ENCODE peak calls at places on chromosomes 12 and 14, in four cellular contexts. C is AG04449, H is neural crest cell, D is astrocyte of the spinal cord. S is an unnamed sample.

GRCh38 chr12:50398931-50399330 is 1.8 kb upstream of the LARP4 start:
- DNase-seq in C (no peak), D (no peak), H (no peak), S (no peak)

GRCh38 chr12:111446044-111446581 is 40.4 kb downstream of the SH2B3 start:
- DNase-seq in C (no peak), H (no peak), D (no peak), S (no peak)

GRCh38 chr14:81310606-81311005 is 89.5 kb downstream of the STON2 start:
- DNase-seq in H (no peak), C (no peak), D (no peak), S (no peak)

GRCh38 chr14:98960617-98961013 is 311.4 kb downstream of the BCL11B start:
- DNase-seq in D (no peak), H (no peak), C (no peak), S (no peak)

GRCh38 chr12:38142974-38143373 is 173.6 kb upstream of the ALG10B start:
- DNase-seq in C (no peak), D (no peak), H (no peak), S (no peak)

GRCh38 chr12:116133149-116133548 is 144.3 kb downstream of the MED13L start:
- DNase-seq in H (no peak), C (no peak), D (no peak), S (no peak)

GRCh38 chr14:64841121-64841611 is 38.5 kb downstream of the SPTB start:
- DNase-seq in C (peak), D (peak), H (no peak), S (no peak)

GRCh38 chr12:4858385-4858784 is 51.3 kb upstream of the KCNA1 start:
- DNase-seq in H (peak), C (no peak), D (no peak), S (peak)

GRCh38 chr12:69101505-69101904 is 137.9 kb upstream of the CPSF6 start:
- DNase-seq in H (no peak), C (no peak), D (peak), S (no peak)

GRCh38 chr14:81990312-81990761 is 456.7 kb upstream of the SEL1L start:
- DNase-seq in C (no peak), D (peak), H (peak), S (peak)

GRCh38 chr12:12870454-12870853 is 20.9 kb upstream of the GPRC5A start:
- DNase-seq in C (peak), D (peak), H (no peak), S (no peak)

GRCh38 chr14:21072102-21072501 is 2.0 kb downstream of the ARHGEF40 start:
- DNase-seq in D (peak), C (no peak), H (no peak), S (peak)

GRCh38 chr12:12095016-12095415 is 24.3 kb downstream of the BCL2L14 start:
- DNase-seq in C (no peak), H (no peak), D (no peak), S (no peak)

GRCh38 chr12:110600254-110600653 is 13.7 kb upstream of the TCTN1 start:
- DNase-seq in D (peak), H (no peak), C (no peak), S (peak)

GRCh38 chr14:60101801-60102200 is 10.1 kb downstream of the PCNX4 start:
- DNase-seq in C (no peak), H (no peak), D (no peak), S (no peak)

GRCh38 chr12:128829870-128830504 is 6.2 kb upstream of the SLC15A4 start:
- DNase-seq in D (no peak), C (no peak), H (no peak), S (peak)

GRCh38 chr12:47781479-47782371 is 8.7 kb downstream of the SLC48A1 start:
- DNase-seq in D (no peak), H (no peak), C (no peak), S (no peak)

GRCh38 chr12:5246196-5246595 is 185.7 kb upstream of the NTF3 start:
- DNase-seq in D (no peak), H (no peak), C (no peak), S (no peak)

GRCh38 chr14:68553326-68553725 is 239.5 kb downstream of the ZFP36L1 start:
- DNase-seq in H (no peak), C (no peak), D (no peak), S (no peak)

GRCh38 chr14:101082436-101083384 is 179.2 kb upstream of the RTL1 start:
- DNase-seq in H (no peak), D (no peak), C (no peak), S (no peak)

GRCh38 chr12:49138999-49139398 is 7.8 kb upstream of the TUBA1B start:
- DNase-seq in D (no peak), H (no peak), C (no peak), S (no peak)

GRCh38 chr12:14548609-14549008 is 19.1 kb downstream of the PLBD1 start:
- DNase-seq in D (no peak), H (no peak), C (no peak), S (no peak)

GRCh38 chr14:51855234-51855633 is 5.2 kb upstream of the GNG2 start:
- DNase-seq in C (no peak), H (no peak), D (no peak), S (no peak)

GRCh38 chr14:94517248-94517640 is 8.0 kb upstream of the SERPINA12 start:
- DNase-seq in D (no peak), H (no peak), C (no peak), S (no peak)

GRCh38 chr12:65825573-65826512 is 1.6 kb downstream of the HMGA2 start:
- DNase-seq in H (peak), C (no peak), D (no peak), S (peak)

GRCh38 chr12:115752151-115752550 is 525.3 kb downstream of the MED13L start:
- DNase-seq in D (peak), C (no peak), H (no peak), S (no peak)

GRCh38 chr14:74348241-74348734 is at the start of gene VRTN:
- DNase-seq in H (no peak), D (no peak), C (no peak), S (no peak)

GRCh38 chr14:23430733-23431105 is 4.7 kb downstream of the MYH7 start:
- DNase-seq in D (no peak), C (no peak), H (no peak), S (no peak)

GRCh38 chr12:103012884-103013283 is 55.4 kb downstream of the ASCL1 start:
- DNase-seq in C (no peak), D (no peak), H (peak), S (no peak)

GRCh38 chr12:21940972-21941521 is at the start of gene ABCC9:
- DNase-seq in H (peak), D (no peak), C (no peak), S (no peak)

GRCh38 chr12:107780298-107780697 is 5.8 kb downstream of the ASCL4 start:
- DNase-seq in H (no peak), D (no peak), C (no peak), S (no peak)

GRCh38 chr12:91043408-91043807 is 14.4 kb downstream of the KERA start:
- DNase-seq in H (no peak), D (no peak), C (no peak), S (no peak)

GRCh38 chr14:45492876-45493275 is 239.9 kb upstream of the MIS18BP1 start:
- DNase-seq in C (no peak), H (no peak), D (no peak), S (no peak)

GRCh38 chr12:10113085-10113484 is 14.3 kb upstream of the CLEC1A start:
- DNase-seq in H (no peak), D (peak), C (no peak), S (no peak)

GRCh38 chr12:124039276-124039675 is 66.3 kb downstream of the ZNF664 start:
- DNase-seq in H (no peak), C (no peak), D (peak), S (no peak)

GRCh38 chr12:125198647-125199046 is 133.4 kb downstream of the AACS start:
- DNase-seq in H (no peak), D (no peak), C (no peak), S (no peak)
- TF ChIP-seq CTCF in H (no peak), D (no peak), C (no peak), S (no peak)

GRCh38 chr12:51923506-51924365 is 16.4 kb downstream of the ACVRL1 start:
- DNase-seq in D (no peak), H (peak), C (no peak), S (peak)
- TF ChIP-seq CTCF in D (peak), H (peak), C (peak), S (peak)

GRCh38 chr12:64544371-64544770 is 65.9 kb upstream of the RASSF3 start:
- DNase-seq in C (no peak), H (no peak), D (no peak), S (no peak)

GRCh38 chr12:64549108-64549507 is 61.2 kb upstream of the RASSF3 start:
- DNase-seq in D (no peak), H (no peak), C (no peak), S (no peak)

GRCh38 chr12:64550758-64551157 is 59.5 kb upstream of the RASSF3 start:
- DNase-seq in C (no peak), H (no peak), D (no peak), S (no peak)

GRCh38 chr12:64544796-64545382 is 65.4 kb upstream of the RASSF3 start:
- DNase-seq in D (no peak), C (no peak), H (no peak), S (no peak)
- TF ChIP-seq CTCF in D (no peak), C (no peak), H (no peak), S (no peak)

DNA sequence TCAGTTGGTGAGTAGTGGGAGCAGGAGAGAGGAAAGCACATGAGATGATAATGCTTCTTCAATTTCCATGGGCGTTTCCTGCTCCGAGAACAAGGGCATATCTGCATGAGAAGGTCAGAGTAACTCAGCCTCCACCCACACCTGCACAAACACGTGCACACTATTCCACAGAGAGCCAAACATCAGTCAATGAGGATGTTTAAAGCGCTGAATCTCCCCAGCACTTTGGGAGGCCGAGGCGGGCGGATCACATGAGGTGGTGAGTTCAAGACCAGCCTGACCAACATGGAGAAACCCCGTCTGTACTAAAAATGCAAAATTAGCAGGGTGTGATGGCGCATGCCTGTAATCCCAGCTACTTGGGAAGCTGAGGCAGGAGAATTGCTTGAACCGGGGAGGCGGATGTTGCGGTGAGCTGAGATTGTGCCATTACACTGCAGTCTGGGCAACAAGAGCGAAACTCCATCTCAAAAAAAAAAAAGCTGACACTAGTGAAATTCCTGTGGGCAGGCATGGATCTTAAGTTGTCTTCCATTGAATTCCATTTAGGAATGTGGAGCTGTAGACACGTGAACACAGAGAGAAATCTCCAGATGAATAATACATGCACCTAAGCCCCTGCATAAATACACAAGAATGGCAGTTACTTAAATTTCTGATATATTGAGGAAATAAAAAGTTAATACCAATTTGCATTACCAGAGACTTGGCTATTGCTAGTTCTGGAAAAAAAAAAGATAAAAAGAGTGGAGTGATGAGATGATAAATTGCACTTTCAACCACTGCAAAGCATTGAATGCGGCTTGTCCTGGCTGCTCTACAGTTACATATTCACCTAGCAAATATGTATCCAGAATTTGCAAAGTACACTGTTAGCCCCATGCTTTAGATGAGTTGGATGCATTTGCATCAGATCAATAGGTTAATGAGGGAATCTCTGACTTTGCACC is 1097.4 kb upstream of the TMEM132C start:
- DNase-seq in D (no peak), C (peak), H (no peak), S (no peak)
- TF ChIP-seq CTCF in D (no peak), C (no peak), H (no peak), S (no peak)

DNA sequence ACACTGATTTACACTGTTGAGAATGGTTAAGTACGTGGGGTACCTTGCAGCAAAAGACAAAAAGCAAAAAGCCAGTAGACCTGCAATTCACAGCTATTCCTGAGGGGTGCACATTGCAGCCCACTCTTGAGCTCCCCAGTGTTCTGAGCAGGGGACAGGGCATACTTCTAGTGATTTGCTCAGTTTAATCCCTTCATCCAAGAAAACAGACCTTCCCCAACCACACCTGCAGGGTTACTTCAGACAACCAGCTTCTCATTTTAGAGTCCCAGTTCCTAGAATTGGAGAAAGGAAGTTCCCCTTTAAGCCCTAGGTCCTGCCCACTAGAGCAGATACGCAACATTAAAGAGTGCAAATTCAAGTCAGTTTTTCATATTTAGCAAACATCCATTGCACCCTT is 3.6 kb upstream of the WSB2 start:
- DNase-seq in D (no peak), H (no peak), C (no peak), S (peak)
- TF ChIP-seq CTCF in D (no peak), H (peak), C (no peak), S (peak)

DNA sequence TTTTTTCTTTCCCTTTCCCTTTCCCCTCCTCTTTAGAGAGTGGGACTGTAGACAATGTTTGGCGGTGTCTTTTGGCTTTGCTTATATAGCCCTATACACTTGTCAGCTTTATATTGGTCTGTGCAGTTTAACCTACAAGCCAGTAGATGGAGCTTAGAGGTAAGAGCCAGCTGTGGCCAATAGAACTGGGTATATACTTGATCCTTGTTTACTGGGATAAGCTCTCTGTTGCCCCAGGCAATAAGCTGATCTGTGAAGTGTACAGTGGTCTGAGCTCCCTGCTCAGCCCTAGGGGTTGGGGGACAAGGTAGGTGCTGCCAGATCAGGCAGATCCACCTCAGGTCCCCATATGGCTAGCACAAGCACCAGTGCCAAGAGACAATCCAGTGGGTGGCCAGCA is 434.1 kb downstream of the NOVA1 start:
- DNase-seq in C (no peak), D (peak), H (no peak), S (no peak)
- TF ChIP-seq CTCF in C (no peak), D (peak), H (peak), S (peak)

DNA sequence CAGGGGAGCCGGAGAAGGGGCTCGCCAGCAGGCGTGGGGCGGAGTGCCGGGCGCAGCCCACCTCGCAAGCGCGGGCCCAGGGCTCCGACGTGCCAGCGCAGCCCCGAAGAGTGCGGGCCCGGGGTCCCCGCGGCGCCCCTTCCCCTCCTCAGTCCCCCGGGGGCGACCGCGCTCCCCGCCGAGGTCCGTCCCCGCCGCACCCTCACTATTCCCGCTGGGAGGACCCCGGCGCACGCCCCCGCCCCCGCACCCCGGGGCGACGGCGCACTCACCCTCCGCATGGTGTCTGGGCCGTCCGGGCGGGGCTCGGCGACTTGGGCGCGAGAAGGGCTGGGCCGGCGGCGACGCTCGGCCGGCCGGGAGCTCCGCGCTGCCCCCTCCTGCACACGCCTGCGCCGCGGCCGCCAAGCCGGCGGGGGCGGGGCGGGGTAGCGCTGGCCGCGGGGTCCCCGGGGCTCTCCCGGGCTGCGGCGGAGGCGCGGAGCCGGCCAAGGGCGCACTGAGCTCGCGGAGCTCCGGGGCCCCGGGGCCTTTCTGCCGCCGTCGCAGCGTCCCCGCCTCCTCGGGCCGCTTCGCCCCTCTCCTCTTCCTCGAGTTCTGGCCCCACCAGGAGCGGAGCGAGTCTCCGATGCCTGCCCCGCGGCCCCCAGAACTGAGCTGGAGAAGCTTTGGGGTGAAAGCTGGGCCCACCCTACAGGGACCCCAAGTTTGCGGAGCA is 130.0 kb downstream of the NDUFA12 start:
- DNase-seq in C (no peak), D (no peak), H (peak), S (peak)
- TF ChIP-seq CTCF in C (no peak), D (no peak), H (no peak), S (peak)

GRCh38 chr14:53946404-53947400 is 9.9 kb downstream of the BMP4 start:
- DNase-seq in C (no peak), D (peak), H (no peak), S (peak)
- TF ChIP-seq CTCF in C (no peak), D (no peak), H (no peak), S (peak)

S was measured in GM13977.